ENCODE peak calls at places on chromosomes 5 and 9, in six cellular contexts. M is AG04450, B is MCF 10A, D is Panc1, Q is HCT116, I is SK-N-SH. G is an unnamed sample.

GRCh38 chr5:96321371-96321770 is 111.7 kb downstream of the PCSK1 start:
- DNase-seq in D (no peak), M (no peak), Q (no peak), I (no peak), B (no peak), G (no peak)

GRCh38 chr5:166883016-166883415 is 1408.4 kb upstream of the WWC1 start:
- DNase-seq in D (no peak), M (no peak), B (peak; percentile 90), Q (no peak), I (no peak), G (no peak)

GRCh38 chr9:126985870-126986498 is 71.4 kb downstream of the RALGPS1 start:
- DNase-seq in B (peak; percentile 97), I (no peak), M (no peak), Q (peak; percentile 93), D (no peak), G (peak; percentile 97)

GRCh38 chr5:37938086-37938852 is 98.4 kb upstream of the GDNF start:
- DNase-seq in Q (no peak), D (no peak), I (no peak), B (no peak), M (no peak), G (no peak)

GRCh38 chr9:94798201-94798600 is 71.7 kb downstream of the AOPEP start:
- DNase-seq in M (no peak), I (no peak), D (no peak), B (no peak), Q (no peak), G (no peak)

GRCh38 chr9:78406146-78406545 is 109.2 kb downstream of the PSAT1 start:
- DNase-seq in I (no peak), D (no peak), M (no peak), Q (no peak), B (no peak), G (peak; percentile 39)

GRCh38 chr9:137669261-137669672 is 50.5 kb downstream of the EHMT1 start:
- DNase-seq in I (no peak), M (no peak), Q (no peak), D (no peak), B (no peak), G (peak; percentile 36)

GRCh38 chr9:99544526-99544925 is 277.2 kb upstream of the NR4A3 start:
- DNase-seq in B (no peak), D (no peak), Q (no peak), M (no peak), I (no peak), G (no peak)

GRCh38 chr9:133938670-133939258 is 53.4 kb downstream of the VAV2 start:
- DNase-seq in I (no peak), D (no peak), M (no peak), B (no peak), Q (no peak), G (no peak)

GRCh38 chr9:109419531-109419930 is 78.6 kb downstream of the PTPN3 start:
- DNase-seq in D (no peak), Q (no peak), I (no peak), B (no peak), M (no peak), G (peak; percentile 63)
- TF ChIP-seq CTCF in D (no peak), Q (no peak), I (no peak), B (no peak), M (no peak), G (no peak)

GRCh38 chr9:130770093-130770492 is 65.0 kb upstream of the ABL1 start:
- DNase-seq in M (no peak), D (no peak), Q (no peak), I (no peak), B (no peak), G (no peak)

GRCh38 chr9:130768265-130768664 is 66.8 kb upstream of the ABL1 start:
- DNase-seq in M (no peak), Q (no peak), D (no peak), B (no peak), I (no peak), G (peak; percentile 92)

GRCh38 chr9:130772185-130772584 is 62.9 kb upstream of the ABL1 start:
- DNase-seq in Q (no peak), D (no peak), I (no peak), M (no peak), B (no peak), G (no peak)

GRCh38 chr9:130769004-130769403 is 66.0 kb upstream of the ABL1 start:
- DNase-seq in Q (no peak), M (no peak), D (no peak), B (no peak), I (no peak), G (no peak)

GRCh38 chr9:130770679-130771442 is 64.2 kb upstream of the ABL1 start:
- DNase-seq in M (peak; percentile 44), Q (peak; percentile 43), B (peak; percentile 76), I (peak; percentile 71), D (peak; percentile 18), G (peak; percentile 77)
- TF ChIP-seq CTCF in M (peak; percentile 71), Q (peak; percentile 49), B (peak; percentile 75), I (peak; percentile 80), D (peak; percentile 72), G (peak; percentile 45)

DNA sequence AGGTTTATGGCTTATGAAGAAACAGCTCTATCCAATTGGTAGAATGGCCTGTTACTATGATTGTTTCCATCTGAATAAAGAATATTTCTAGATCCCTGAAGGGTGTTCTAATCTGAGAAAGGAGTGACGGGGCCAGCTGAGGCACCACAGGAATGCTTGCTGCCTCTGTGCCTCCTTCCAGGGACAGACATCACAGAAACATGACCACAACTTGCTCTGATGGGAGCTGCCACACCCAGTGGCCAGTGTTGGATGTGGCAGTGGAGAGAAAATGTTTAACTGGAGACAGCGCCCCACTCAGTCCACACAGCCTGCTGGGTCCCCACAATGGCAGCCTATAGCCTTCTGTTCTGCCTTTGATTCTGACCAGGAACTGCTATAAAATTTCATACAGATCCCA is 38.6 kb upstream of the TESK1 start:
- DNase-seq in M (no peak), I (no peak), D (no peak), Q (no peak), B (no peak), G (no peak)
- TF ChIP-seq CTCF in M (peak; percentile 2), I (peak; percentile 14), D (no peak), Q (no peak), B (no peak), G (peak; percentile 19)

GRCh38 chr9:87307810-87308209 is 189.9 kb upstream of the DAPK1 start:
- DNase-seq in I (no peak), Q (no peak), D (no peak), B (no peak), M (no peak), G (no peak)
- TF ChIP-seq CTCF in I (no peak), Q (no peak), D (no peak), B (no peak), M (no peak), G (no peak)

GRCh38 chr5:2015961-2016360 is 133.2 kb upstream of the IRX4 start:
- DNase-seq in D (no peak), I (no peak), M (no peak), B (no peak), Q (no peak), G (no peak)

GRCh38 chr5:2018390-2018724 is 135.6 kb upstream of the IRX4 start:
- DNase-seq in D (no peak), M (no peak), Q (no peak), I (no peak), B (no peak), G (no peak)

GRCh38 chr5:2019716-2020115 is 137.0 kb upstream of the IRX4 start:
- DNase-seq in M (no peak), Q (no peak), B (no peak), I (no peak), D (no peak), G (no peak)

GRCh38 chr5:2015116-2015848 is 132.6 kb upstream of the IRX4 start:
- DNase-seq in B (no peak), M (no peak), D (no peak), I (no peak), Q (no peak), G (no peak)

GRCh38 chr5:2017540-2018389 is 135.0 kb upstream of the IRX4 start:
- DNase-seq in D (peak; percentile 8), Q (peak; percentile 33), M (no peak), B (peak; percentile 59), I (peak; percentile 42), G (peak; percentile 54)
- TF ChIP-seq CTCF in D (peak; percentile 73), Q (peak; percentile 75), M (peak; percentile 49), B (peak; percentile 47), I (peak; percentile 55), G (peak; percentile 72)

GRCh38 chr5:133457439-133457838 is 154.9 kb downstream of the FSTL4 start:
- DNase-seq in B (no peak), M (no peak), D (no peak), I (no peak), Q (no peak), G (no peak)
- TF ChIP-seq CTCF in B (no peak), M (no peak), D (no peak), I (no peak), Q (no peak), G (no peak)

GRCh38 chr5:28084069-28084468 is 1045.7 kb upstream of the CDH9 start:
- DNase-seq in M (no peak), Q (no peak), I (no peak), D (no peak), B (no peak), G (no peak)
- TF ChIP-seq CTCF in M (no peak), Q (no peak), I (no peak), D (no peak), B (no peak), G (no peak)

DNA sequence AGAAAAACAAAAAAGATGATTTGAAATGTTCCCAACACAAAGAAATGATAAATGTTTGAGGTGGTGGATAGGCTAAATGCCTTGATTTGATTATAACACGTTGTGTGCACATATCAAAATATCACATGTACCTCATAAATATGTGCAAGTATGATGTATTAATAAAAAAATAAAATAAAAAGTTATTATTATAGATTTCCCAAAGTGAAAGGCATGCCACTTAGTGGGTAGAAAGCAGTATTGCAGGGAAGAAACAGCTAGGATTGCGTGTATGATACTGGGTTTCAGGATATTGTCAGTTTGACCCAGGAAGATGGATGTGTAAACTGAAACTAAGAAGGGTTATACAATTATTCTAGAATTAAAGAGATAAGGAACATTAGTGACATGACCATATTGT is 3.6 kb upstream of the TMEM38B start:
- DNase-seq in D (no peak), Q (no peak), I (peak; percentile 46), B (peak; percentile 25), M (no peak), G (no peak)
- TF ChIP-seq CTCF in D (peak; percentile 44), Q (peak; percentile 52), I (peak; percentile 53), B (peak; percentile 40), M (peak; percentile 65), G (peak; percentile 32)

GRCh38 chr5:146048994-146049703 is 56.2 kb downstream of the PLAC8L1 start:
- DNase-seq in I (peak; percentile 74), D (peak; percentile 22), Q (peak; percentile 48), B (peak; percentile 91), M (peak; percentile 65), G (peak; percentile 68)
- TF ChIP-seq CTCF in I (peak; percentile 80), D (peak; percentile 81), Q (peak; percentile 77), B (peak; percentile 90), M (peak; percentile 86), G (peak; percentile 74)

G was measured in NB4.